ENCODE peak calls at places on chromosome 6, in seven cellular contexts. I, J, D, M, T, Q and V are unnamed samples.

GRCh38 chr6:157681041-157681650 is 141.9 kb upstream of the SNX9 start:
- DNase-seq in J (no peak), I (peak; percentile 32), T (no peak), D (no peak), M (no peak), Q (no peak), V (no peak)

GRCh38 chr6:108666656-108667260 is 106.0 kb downstream of the FOXO3 start:
- DNase-seq in T (no peak), J (no peak), D (no peak), M (no peak), Q (no peak), I (no peak), V (no peak)

GRCh38 chr6:24430086-24430485 is 27.4 kb downstream of the MRS2 start:
- DNase-seq in T (no peak), M (no peak), Q (no peak), D (no peak), I (no peak), J (no peak), V (no peak)

GRCh38 chr6:138017156-138017757 is 90.0 kb downstream of the PERP start:
- DNase-seq in T (no peak), M (no peak), I (no peak), Q (no peak), J (no peak), D (no peak), V (no peak)

GRCh38 chr6:118551673-118552063 is 3.6 kb downstream of the PLN start:
- DNase-seq in I (no peak), J (no peak), D (no peak), T (no peak), M (peak; percentile 77), Q (no peak), V (no peak)

GRCh38 chr6:94478178-94479140 is 1059.1 kb upstream of the EPHA7 start:
- DNase-seq in M (no peak), J (no peak), Q (no peak), T (no peak), I (peak; percentile 54), D (no peak), V (no peak)

GRCh38 chr6:45433533-45434400 is 56.0 kb upstream of the SUPT3H start:
- DNase-seq in I (no peak), Q (no peak), M (no peak), J (no peak), T (no peak), D (no peak), V (no peak)

GRCh38 chr6:159729598-159729997 is 2.3 kb downstream of the WTAP start:
- DNase-seq in Q (peak; percentile 8), M (peak; percentile 26), I (no peak), T (no peak), D (peak; percentile 75), J (no peak), V (no peak)

GRCh38 chr6:163459007-163459406 is 44.5 kb downstream of the QKI start:
- DNase-seq in J (no peak), M (peak; percentile 48), T (no peak), D (no peak), Q (no peak), I (no peak), V (no peak)

GRCh38 chr6:136158398-136158797 is 91.7 kb downstream of the MTFR2 start:
- DNase-seq in D (peak; percentile 62), Q (no peak), M (no peak), T (no peak), I (no peak), J (no peak), V (no peak)

GRCh38 chr6:21037453-21037852 is 503.2 kb downstream of the CDKAL1 start:
- DNase-seq in M (no peak), J (no peak), Q (no peak), T (no peak), D (no peak), I (no peak), V (no peak)

GRCh38 chr6:166477647-166478365 is 95.1 kb upstream of the MPC1 start:
- DNase-seq in M (no peak), J (no peak), Q (no peak), I (no peak), D (peak; percentile 39), T (no peak), V (no peak)

GRCh38 chr6:41562633-41562975 is 16.4 kb downstream of the FOXP4 start:
- DNase-seq in Q (no peak), D (no peak), I (no peak), J (no peak), T (no peak), M (no peak), V (no peak)

GRCh38 chr6:110488606-110489005 is 12.2 kb upstream of the SLC22A16 start:
- DNase-seq in M (no peak), I (no peak), D (no peak), T (no peak), Q (no peak), J (no peak), V (no peak)

GRCh38 chr6:41677430-41678045 is 39.3 kb downstream of the MDFI start:
- DNase-seq in I (no peak), Q (no peak), T (no peak), J (no peak), D (no peak), M (no peak), V (no peak)

GRCh38 chr6:42137192-42137753 is 5.1 kb downstream of the C6orf132 start:
- DNase-seq in M (peak; percentile 20), T (no peak), I (no peak), J (no peak), Q (no peak), D (no peak), V (no peak)

GRCh38 chr6:153941768-153942167 is 97.3 kb upstream of the OPRM1 start:
- DNase-seq in T (no peak), I (no peak), D (no peak), J (no peak), M (no peak), Q (no peak), V (no peak)

GRCh38 chr6:116022841-116023380 is 37.8 kb downstream of the FRK start:
- DNase-seq in T (no peak), I (no peak), M (no peak), Q (no peak), D (no peak), J (no peak), V (no peak)

GRCh38 chr6:56491606-56492328 is 150.9 kb downstream of the DST start:
- DNase-seq in I (no peak), M (peak; percentile 34), T (no peak), J (no peak), Q (no peak), D (no peak), V (no peak)

GRCh38 chr6:157885876-157886275 is 62.8 kb downstream of the SNX9 start:
- DNase-seq in J (no peak), Q (no peak), D (no peak), M (no peak), T (no peak), I (no peak), V (no peak)

GRCh38 chr6:156250593-156250992 is 526.6 kb upstream of the ARID1B start:
- DNase-seq in I (no peak), M (no peak), J (no peak), D (no peak), T (no peak), Q (no peak), V (no peak)

GRCh38 chr6:166516256-166516655 is 70.2 kb downstream of the RAMACL start:
- DNase-seq in T (no peak), I (no peak), D (no peak), M (no peak), J (no peak), Q (peak; percentile 17), V (no peak)

GRCh38 chr6:152112503-152113261 is 305.2 kb downstream of the ESR1 start:
- DNase-seq in J (no peak), T (no peak), I (no peak), D (peak; percentile 87), Q (no peak), M (no peak), V (no peak)

GRCh38 chr6:120083186-120083585 is 733.6 kb upstream of the MAN1A1 start:
- DNase-seq in J (no peak), I (no peak), Q (no peak), T (no peak), M (no peak), D (no peak), V (no peak)

GRCh38 chr6:101582786-101583185 is 189.3 kb downstream of the GRIK2 start:
- DNase-seq in D (no peak), I (no peak), Q (no peak), M (no peak), T (no peak), J (no peak), V (no peak)

GRCh38 chr6:16450285-16450684 is 211.9 kb downstream of the GMPR start:
- DNase-seq in I (no peak), J (no peak), Q (peak; percentile 77), T (no peak), M (peak; percentile 95), D (no peak), V (no peak)

GRCh38 chr6:55678330-55679224 is 99.6 kb upstream of the HMGCLL1 start:
- DNase-seq in M (no peak), J (no peak), T (no peak), I (no peak), D (no peak), Q (no peak), V (no peak)

GRCh38 chr6:79453558-79454042 is 83.6 kb downstream of the LCA5 start:
- DNase-seq in Q (no peak), I (no peak), T (no peak), M (peak; percentile 12), J (no peak), D (no peak), V (peak; percentile 14)

GRCh38 chr6:118529756-118530155 is 18.3 kb upstream of the PLN start:
- DNase-seq in T (no peak), J (no peak), Q (no peak), I (no peak), M (no peak), D (no peak), V (no peak)

GRCh38 chr6:87183687-87184086 is 28.3 kb downstream of the ZNF292 start:
- DNase-seq in T (no peak), M (peak; percentile 69), Q (no peak), D (no peak), I (no peak), J (no peak), V (no peak)

GRCh38 chr6:144150673-144151009 is 324 bp downstream of the STX11 start:
- DNase-seq in D (no peak), M (peak; percentile 34), J (peak; percentile 42), I (no peak), Q (no peak), T (no peak), V (peak; percentile 26)

GRCh38 chr6:10338151-10338550 is 76.7 kb downstream of the TFAP2A start:
- DNase-seq in I (no peak), D (no peak), T (no peak), Q (no peak), J (no peak), M (peak; percentile 37), V (no peak)

GRCh38 chr6:130935978-130936377 is 108.8 kb downstream of the SMLR1 start:
- DNase-seq in J (no peak), Q (no peak), T (no peak), I (no peak), M (peak; percentile 17), D (no peak), V (no peak)

GRCh38 chr6:36906539-36906938 is 20.8 kb downstream of the C6orf89 start:
- DNase-seq in D (no peak), M (no peak), I (no peak), T (no peak), J (no peak), Q (no peak), V (no peak)

GRCh38 chr6:90446164-90446563 is 140.7 kb downstream of the MAP3K7 start:
- DNase-seq in T (no peak), M (peak; percentile 24), J (no peak), I (no peak), D (no peak), Q (no peak), V (no peak)